ENCODE peak calls at places on chromosomes 12 and 14, in five cellular contexts. One of them, this sample, is unnamed.

GRCh38 chr12:120668091-120668796 is 18.7 kb upstream of the MLEC start:
- DNase-seq in astrocyte: no peak
- DNase-seq in GM13977: no peak
- DNase-seq in GM04503: no peak
- DNase-seq in WTC11: no peak
- DNase-seq in this sample: peak

GRCh38 chr14:41419709-41420108 is 187.0 kb upstream of the LRFN5 start:
- DNase-seq in astrocyte: no peak
- DNase-seq in GM13977: no peak
- DNase-seq in GM04503: no peak
- DNase-seq in WTC11: no peak
- DNase-seq in this sample: no peak

GRCh38 chr12:105378821-105379400 is 48.4 kb downstream of the C12orf75 start:
- DNase-seq in astrocyte: no peak
- DNase-seq in GM13977: no peak
- DNase-seq in GM04503: no peak
- DNase-seq in WTC11: peak
- DNase-seq in this sample: peak

GRCh38 chr12:1808036-1808797 is 12.1 kb upstream of the LRTM2 start:
- DNase-seq in astrocyte: no peak
- DNase-seq in GM13977: no peak
- DNase-seq in GM04503: no peak
- DNase-seq in WTC11: no peak
- DNase-seq in this sample: no peak

GRCh38 chr12:108633534-108634224 is at the start of gene SELPLG:
- DNase-seq in astrocyte: no peak
- DNase-seq in GM13977: peak
- DNase-seq in GM04503: no peak
- DNase-seq in WTC11: no peak
- DNase-seq in this sample: no peak

GRCh38 chr14:23829736-23830474 is 123.7 kb upstream of the DHRS4 start:
- DNase-seq in astrocyte: peak
- DNase-seq in GM13977: no peak
- DNase-seq in GM04503: peak
- DNase-seq in WTC11: no peak
- DNase-seq in this sample: no peak

GRCh38 chr12:85633491-85633890 is 202.7 kb downstream of the RASSF9 start:
- DNase-seq in astrocyte: no peak
- DNase-seq in GM13977: no peak
- DNase-seq in GM04503: no peak
- DNase-seq in WTC11: no peak
- DNase-seq in this sample: no peak

GRCh38 chr14:61527325-61528100 is 167.8 kb upstream of the HIF1A start:
- DNase-seq in astrocyte: peak
- DNase-seq in GM13977: no peak
- DNase-seq in GM04503: no peak
- DNase-seq in WTC11: no peak
- DNase-seq in this sample: no peak

GRCh38 chr12:111268738-111269572 is 99.9 kb downstream of the PHETA1 start:
- DNase-seq in astrocyte: no peak
- DNase-seq in GM13977: peak
- DNase-seq in GM04503: no peak
- DNase-seq in WTC11: peak
- DNase-seq in this sample: peak

GRCh38 chr14:23485311-23485710 is 15.8 kb downstream of the NGDN start:
- DNase-seq in astrocyte: no peak
- DNase-seq in GM13977: no peak
- DNase-seq in GM04503: no peak
- DNase-seq in WTC11: no peak
- DNase-seq in this sample: peak

GRCh38 chr12:62772556-62772955 is 162.4 kb downstream of the PPM1H start:
- DNase-seq in astrocyte: peak
- DNase-seq in GM13977: no peak
- DNase-seq in GM04503: no peak
- DNase-seq in WTC11: no peak
- DNase-seq in this sample: peak

GRCh38 chr14:101858791-101859537 is 97.5 kb downstream of the PPP2R5C start:
- DNase-seq in astrocyte: no peak
- DNase-seq in GM13977: no peak
- DNase-seq in GM04503: no peak
- DNase-seq in WTC11: no peak
- DNase-seq in this sample: no peak

GRCh38 chr14:106622200-106622745 is 1095.9 kb downstream of the TMEM121 start:
- DNase-seq in astrocyte: no peak
- DNase-seq in GM13977: no peak
- DNase-seq in GM04503: no peak
- DNase-seq in WTC11: no peak
- DNase-seq in this sample: no peak

GRCh38 chr12:103645202-103645601 is 58.1 kb downstream of the STAB2 start:
- DNase-seq in astrocyte: peak
- DNase-seq in GM13977: no peak
- DNase-seq in GM04503: no peak
- DNase-seq in WTC11: no peak
- DNase-seq in this sample: no peak

GRCh38 chr14:69133206-69134125 is 19.5 kb downstream of the DCAF5 start:
- DNase-seq in astrocyte: peak
- DNase-seq in GM13977: no peak
- DNase-seq in GM04503: peak
- DNase-seq in WTC11: no peak
- DNase-seq in this sample: no peak

GRCh38 chr12:14960548-14961465 is 594 bp downstream of the ARHGDIB start:
- DNase-seq in astrocyte: peak
- DNase-seq in GM13977: no peak
- DNase-seq in GM04503: no peak
- DNase-seq in WTC11: no peak
- DNase-seq in this sample: peak

GRCh38 chr14:102565331-102565887 is 27.0 kb upstream of the RCOR1 start:
- DNase-seq in astrocyte: no peak
- DNase-seq in GM13977: no peak
- DNase-seq in GM04503: no peak
- DNase-seq in WTC11: no peak
- DNase-seq in this sample: no peak

GRCh38 chr12:56122637-56123036 is 4.6 kb downstream of the ZC3H10 start:
- DNase-seq in astrocyte: no peak
- DNase-seq in GM13977: no peak
- DNase-seq in GM04503: no peak
- DNase-seq in WTC11: no peak
- DNase-seq in this sample: no peak

GRCh38 chr14:89028462-89029134 is 204.1 kb downstream of the TTC8 start:
- DNase-seq in astrocyte: no peak
- DNase-seq in GM13977: no peak
- DNase-seq in GM04503: no peak
- DNase-seq in WTC11: no peak
- DNase-seq in this sample: no peak

GRCh38 chr12:53588155-53588554 is 38.0 kb downstream of the ATF7 start:
- DNase-seq in astrocyte: no peak
- DNase-seq in GM13977: no peak
- DNase-seq in GM04503: no peak
- DNase-seq in WTC11: no peak
- DNase-seq in this sample: no peak

GRCh38 chr12:66036317-66036716 is 94.2 kb downstream of the LLPH start:
- DNase-seq in astrocyte: peak
- DNase-seq in GM13977: no peak
- DNase-seq in GM04503: peak
- DNase-seq in WTC11: no peak
- DNase-seq in this sample: no peak

GRCh38 chr12:12925383-12925782 is 26.6 kb downstream of the GPRC5D start:
- DNase-seq in astrocyte: no peak
- DNase-seq in GM13977: no peak
- DNase-seq in GM04503: no peak
- DNase-seq in WTC11: no peak
- DNase-seq in this sample: no peak

GRCh38 chr12:66538970-66539369 is 139.9 kb downstream of the GRIP1 start:
- DNase-seq in astrocyte: peak
- DNase-seq in GM13977: no peak
- DNase-seq in GM04503: no peak
- DNase-seq in WTC11: peak
- DNase-seq in this sample: peak

GRCh38 chr12:2507811-2508210 is 287.0 kb upstream of the FKBP4 start:
- DNase-seq in astrocyte: no peak
- DNase-seq in GM13977: no peak
- DNase-seq in GM04503: no peak
- DNase-seq in WTC11: peak
- DNase-seq in this sample: peak

GRCh38 chr14:69519701-69520100 is 35.2 kb downstream of the PLEKHD1 start:
- DNase-seq in astrocyte: no peak
- DNase-seq in GM13977: no peak
- DNase-seq in GM04503: no peak
- DNase-seq in WTC11: no peak
- DNase-seq in this sample: no peak

GRCh38 chr12:66048843-66049537 is 81.6 kb downstream of the LLPH start:
- DNase-seq in astrocyte: no peak
- DNase-seq in GM13977: no peak
- DNase-seq in GM04503: no peak
- DNase-seq in WTC11: no peak
- DNase-seq in this sample: no peak

GRCh38 chr14:67695394-67695949 is at the start of gene RDH11:
- DNase-seq in astrocyte: peak
- DNase-seq in GM13977: peak
- DNase-seq in GM04503: peak
- DNase-seq in WTC11: peak
- DNase-seq in this sample: peak